ENCODE peak calls at places on chromosomes 12 and 14, in nine cellular contexts. G, Q, D, Z, B, N, C, T and X are unnamed samples.

GRCh38 chr14:54127526-54127925 is 170.9 kb upstream of the BMP4 start:
- DNase-seq in D (no peak), Z (no peak), B (no peak), Q (no peak), N (no peak), T (no peak), C (no peak), G (no peak), X (no peak)

GRCh38 chr14:39426605-39427004 is 5.6 kb downstream of the FBXO33 start:
- DNase-seq in C (no peak), G (no peak), Q (no peak), N (no peak), D (no peak), B (no peak), Z (peak), T (no peak), X (peak)

GRCh38 chr14:56216631-56217379 is 98.6 kb downstream of the PELI2 start:
- DNase-seq in B (no peak), Q (no peak), N (no peak), C (no peak), D (no peak), G (no peak), Z (no peak), T (peak), X (no peak)

GRCh38 chr12:44876554-44877275 is 600 bp upstream of the NELL2 start:
- DNase-seq in T (peak), Q (peak), C (peak), D (no peak), G (peak), B (peak), Z (no peak), N (no peak), X (no peak)

GRCh38 chr12:120538281-120539156 is 4.4 kb downstream of the RNF10 start:
- DNase-seq in N (no peak), B (no peak), Q (no peak), T (no peak), Z (no peak), C (no peak), D (peak), G (no peak), X (no peak)

GRCh38 chr12:60498656-60499055 is 902.8 kb downstream of the SLC16A7 start:
- DNase-seq in Q (no peak), G (no peak), B (no peak), D (no peak), C (no peak), N (no peak), T (no peak), Z (no peak), X (no peak)

GRCh38 chr14:64649383-64649998 is 54.7 kb upstream of the PLEKHG3 start:
- DNase-seq in C (no peak), N (no peak), G (no peak), Z (no peak), B (no peak), D (no peak), T (no peak), Q (no peak), X (no peak)

GRCh38 chr12:33423706-33424105 is 15.9 kb downstream of the SYT10 start:
- DNase-seq in T (no peak), D (no peak), Z (no peak), N (no peak), G (no peak), Q (no peak), C (no peak), B (no peak), X (no peak)